ENCODE peak calls at places on chromosome 11, in nine cellular contexts. One of them, this sample, is unnamed.

GRCh38 chr11:28674432-28675076 is 566.4 kb downstream of the METTL15 start:
- DNase-seq in stimulated activated CD4-positive, alpha-beta T cell treated with anti-CD3 and anti-CD28 coated beads, Interleukin-2, amount 100 ng/mL, for 48 hours: no peak
- DNase-seq in A549: no peak
- DNase-seq in cardiac fibroblast: peak; percentile 53
- DNase-seq in stimulated activated CD8-positive, alpha-beta memory T cell treated with anti-CD3 and anti-CD28 coated beads, Interleukin-4, amount 100 ng/mL, for 1 hour: no peak
- DNase-seq in effector CD8-positive, alpha-beta T cell: no peak
- DNase-seq in activated CD4-positive, alpha-beta T cell treated with anti-CD3 and anti-CD28 coated beads for 36 hours: peak; percentile 6
- DNase-seq in thoracic aorta: no peak
- DNase-seq in epithelial cell of proximal tubule: no peak
- DNase-seq in this sample: no peak

GRCh38 chr11:98183034-98183433 is 837.7 kb upstream of the CNTN5 start:
- DNase-seq in stimulated activated CD4-positive, alpha-beta T cell treated with anti-CD3 and anti-CD28 coated beads, Interleukin-2, amount 100 ng/mL, for 48 hours: no peak
- DNase-seq in A549: no peak
- DNase-seq in cardiac fibroblast: no peak
- DNase-seq in stimulated activated CD8-positive, alpha-beta memory T cell treated with anti-CD3 and anti-CD28 coated beads, Interleukin-4, amount 100 ng/mL, for 1 hour: no peak
- DNase-seq in effector CD8-positive, alpha-beta T cell: no peak
- DNase-seq in activated CD4-positive, alpha-beta T cell treated with anti-CD3 and anti-CD28 coated beads for 36 hours: no peak
- DNase-seq in thoracic aorta: no peak
- DNase-seq in epithelial cell of proximal tubule: no peak
- DNase-seq in this sample: no peak

GRCh38 chr11:43987384-43988039 is 45.1 kb downstream of the C11orf96 start:
- DNase-seq in stimulated activated CD4-positive, alpha-beta T cell treated with anti-CD3 and anti-CD28 coated beads, Interleukin-2, amount 100 ng/mL, for 48 hours: no peak
- DNase-seq in A549: no peak
- DNase-seq in cardiac fibroblast: peak; percentile 84
- DNase-seq in stimulated activated CD8-positive, alpha-beta memory T cell treated with anti-CD3 and anti-CD28 coated beads, Interleukin-4, amount 100 ng/mL, for 1 hour: no peak
- DNase-seq in effector CD8-positive, alpha-beta T cell: no peak
- DNase-seq in activated CD4-positive, alpha-beta T cell treated with anti-CD3 and anti-CD28 coated beads for 36 hours: no peak
- DNase-seq in thoracic aorta: peak; percentile 81
- DNase-seq in epithelial cell of proximal tubule: peak; percentile 13
- DNase-seq in this sample: no peak

GRCh38 chr11:132253469-132254264 is 883.3 kb downstream of the NTM start:
- DNase-seq in stimulated activated CD4-positive, alpha-beta T cell treated with anti-CD3 and anti-CD28 coated beads, Interleukin-2, amount 100 ng/mL, for 48 hours: no peak
- DNase-seq in A549: no peak
- DNase-seq in cardiac fibroblast: no peak
- DNase-seq in stimulated activated CD8-positive, alpha-beta memory T cell treated with anti-CD3 and anti-CD28 coated beads, Interleukin-4, amount 100 ng/mL, for 1 hour: no peak
- DNase-seq in effector CD8-positive, alpha-beta T cell: no peak
- DNase-seq in activated CD4-positive, alpha-beta T cell treated with anti-CD3 and anti-CD28 coated beads for 36 hours: no peak
- DNase-seq in thoracic aorta: no peak
- DNase-seq in epithelial cell of proximal tubule: no peak
- DNase-seq in this sample: no peak

GRCh38 chr11:15493066-15493465 is 378.3 kb downstream of the INSC start:
- DNase-seq in stimulated activated CD4-positive, alpha-beta T cell treated with anti-CD3 and anti-CD28 coated beads, Interleukin-2, amount 100 ng/mL, for 48 hours: no peak
- DNase-seq in A549: no peak
- DNase-seq in cardiac fibroblast: no peak
- DNase-seq in stimulated activated CD8-positive, alpha-beta memory T cell treated with anti-CD3 and anti-CD28 coated beads, Interleukin-4, amount 100 ng/mL, for 1 hour: no peak
- DNase-seq in effector CD8-positive, alpha-beta T cell: no peak
- DNase-seq in activated CD4-positive, alpha-beta T cell treated with anti-CD3 and anti-CD28 coated beads for 36 hours: no peak
- DNase-seq in thoracic aorta: no peak
- DNase-seq in epithelial cell of proximal tubule: peak; percentile 66
- DNase-seq in this sample: no peak

GRCh38 chr11:45007011-45007410 is 56.3 kb upstream of the TP53I11 start:
- DNase-seq in stimulated activated CD4-positive, alpha-beta T cell treated with anti-CD3 and anti-CD28 coated beads, Interleukin-2, amount 100 ng/mL, for 48 hours: no peak
- DNase-seq in A549: no peak
- DNase-seq in cardiac fibroblast: no peak
- DNase-seq in stimulated activated CD8-positive, alpha-beta memory T cell treated with anti-CD3 and anti-CD28 coated beads, Interleukin-4, amount 100 ng/mL, for 1 hour: no peak
- DNase-seq in effector CD8-positive, alpha-beta T cell: no peak
- DNase-seq in activated CD4-positive, alpha-beta T cell treated with anti-CD3 and anti-CD28 coated beads for 36 hours: no peak
- DNase-seq in thoracic aorta: no peak
- DNase-seq in epithelial cell of proximal tubule: no peak
- DNase-seq in this sample: no peak

GRCh38 chr11:77580712-77581337 is 8.9 kb upstream of the AQP11 start:
- DNase-seq in stimulated activated CD4-positive, alpha-beta T cell treated with anti-CD3 and anti-CD28 coated beads, Interleukin-2, amount 100 ng/mL, for 48 hours: no peak
- DNase-seq in A549: no peak
- DNase-seq in cardiac fibroblast: peak; percentile 37
- DNase-seq in stimulated activated CD8-positive, alpha-beta memory T cell treated with anti-CD3 and anti-CD28 coated beads, Interleukin-4, amount 100 ng/mL, for 1 hour: no peak
- DNase-seq in effector CD8-positive, alpha-beta T cell: no peak
- DNase-seq in activated CD4-positive, alpha-beta T cell treated with anti-CD3 and anti-CD28 coated beads for 36 hours: peak; percentile 20
- DNase-seq in thoracic aorta: no peak
- DNase-seq in epithelial cell of proximal tubule: no peak
- DNase-seq in this sample: no peak

GRCh38 chr11:102004220-102004619 is 43.0 kb upstream of the CFAP300 start:
- DNase-seq in stimulated activated CD4-positive, alpha-beta T cell treated with anti-CD3 and anti-CD28 coated beads, Interleukin-2, amount 100 ng/mL, for 48 hours: no peak
- DNase-seq in A549: no peak
- DNase-seq in cardiac fibroblast: no peak
- DNase-seq in stimulated activated CD8-positive, alpha-beta memory T cell treated with anti-CD3 and anti-CD28 coated beads, Interleukin-4, amount 100 ng/mL, for 1 hour: no peak
- DNase-seq in effector CD8-positive, alpha-beta T cell: no peak
- DNase-seq in activated CD4-positive, alpha-beta T cell treated with anti-CD3 and anti-CD28 coated beads for 36 hours: no peak
- DNase-seq in thoracic aorta: no peak
- DNase-seq in epithelial cell of proximal tubule: no peak
- DNase-seq in this sample: no peak

GRCh38 chr11:116691779-116692178 is 81.0 kb downstream of the BUD13 start:
- DNase-seq in stimulated activated CD4-positive, alpha-beta T cell treated with anti-CD3 and anti-CD28 coated beads, Interleukin-2, amount 100 ng/mL, for 48 hours: peak; percentile 71
- DNase-seq in A549: peak; percentile 69
- DNase-seq in cardiac fibroblast: peak; percentile 43
- DNase-seq in stimulated activated CD8-positive, alpha-beta memory T cell treated with anti-CD3 and anti-CD28 coated beads, Interleukin-4, amount 100 ng/mL, for 1 hour: peak; percentile 27
- DNase-seq in effector CD8-positive, alpha-beta T cell: peak; percentile 32
- DNase-seq in activated CD4-positive, alpha-beta T cell treated with anti-CD3 and anti-CD28 coated beads for 36 hours: peak; percentile 77
- DNase-seq in thoracic aorta: no peak
- DNase-seq in epithelial cell of proximal tubule: no peak
- DNase-seq in this sample: peak; percentile 89

GRCh38 chr11:85813721-85814120 is 2.8 kb upstream of the SYTL2 start:
- DNase-seq in stimulated activated CD4-positive, alpha-beta T cell treated with anti-CD3 and anti-CD28 coated beads, Interleukin-2, amount 100 ng/mL, for 48 hours: no peak
- DNase-seq in A549: no peak
- DNase-seq in cardiac fibroblast: no peak
- DNase-seq in stimulated activated CD8-positive, alpha-beta memory T cell treated with anti-CD3 and anti-CD28 coated beads, Interleukin-4, amount 100 ng/mL, for 1 hour: no peak
- DNase-seq in effector CD8-positive, alpha-beta T cell: no peak
- DNase-seq in activated CD4-positive, alpha-beta T cell treated with anti-CD3 and anti-CD28 coated beads for 36 hours: no peak
- DNase-seq in thoracic aorta: no peak
- DNase-seq in epithelial cell of proximal tubule: no peak
- DNase-seq in this sample: no peak

GRCh38 chr11:131253885-131254204 is 116.6 kb upstream of the NTM start:
- DNase-seq in stimulated activated CD4-positive, alpha-beta T cell treated with anti-CD3 and anti-CD28 coated beads, Interleukin-2, amount 100 ng/mL, for 48 hours: no peak
- DNase-seq in A549: no peak
- DNase-seq in cardiac fibroblast: no peak
- DNase-seq in stimulated activated CD8-positive, alpha-beta memory T cell treated with anti-CD3 and anti-CD28 coated beads, Interleukin-4, amount 100 ng/mL, for 1 hour: no peak
- DNase-seq in effector CD8-positive, alpha-beta T cell: no peak
- DNase-seq in activated CD4-positive, alpha-beta T cell treated with anti-CD3 and anti-CD28 coated beads for 36 hours: no peak
- DNase-seq in thoracic aorta: no peak
- DNase-seq in epithelial cell of proximal tubule: no peak
- DNase-seq in this sample: no peak

GRCh38 chr11:68044145-68044813 is 5.5 kb downstream of the TCIRG1 start:
- DNase-seq in stimulated activated CD4-positive, alpha-beta T cell treated with anti-CD3 and anti-CD28 coated beads, Interleukin-2, amount 100 ng/mL, for 48 hours: no peak
- DNase-seq in A549: no peak
- DNase-seq in cardiac fibroblast: no peak
- DNase-seq in stimulated activated CD8-positive, alpha-beta memory T cell treated with anti-CD3 and anti-CD28 coated beads, Interleukin-4, amount 100 ng/mL, for 1 hour: no peak
- DNase-seq in effector CD8-positive, alpha-beta T cell: no peak
- DNase-seq in activated CD4-positive, alpha-beta T cell treated with anti-CD3 and anti-CD28 coated beads for 36 hours: peak; percentile 3
- DNase-seq in thoracic aorta: no peak
- DNase-seq in epithelial cell of proximal tubule: no peak
- DNase-seq in this sample: no peak

GRCh38 chr11:76773921-76774361 is 9.2 kb upstream of the TSKU start:
- DNase-seq in stimulated activated CD4-positive, alpha-beta T cell treated with anti-CD3 and anti-CD28 coated beads, Interleukin-2, amount 100 ng/mL, for 48 hours: no peak
- DNase-seq in A549: no peak
- DNase-seq in cardiac fibroblast: no peak
- DNase-seq in stimulated activated CD8-positive, alpha-beta memory T cell treated with anti-CD3 and anti-CD28 coated beads, Interleukin-4, amount 100 ng/mL, for 1 hour: no peak
- DNase-seq in effector CD8-positive, alpha-beta T cell: no peak
- DNase-seq in activated CD4-positive, alpha-beta T cell treated with anti-CD3 and anti-CD28 coated beads for 36 hours: no peak
- DNase-seq in thoracic aorta: no peak
- DNase-seq in epithelial cell of proximal tubule: no peak
- DNase-seq in this sample: no peak

GRCh38 chr11:125025968-125026367 is 37.1 kb upstream of the SLC37A2 start:
- DNase-seq in stimulated activated CD4-positive, alpha-beta T cell treated with anti-CD3 and anti-CD28 coated beads, Interleukin-2, amount 100 ng/mL, for 48 hours: no peak
- DNase-seq in A549: no peak
- DNase-seq in cardiac fibroblast: no peak
- DNase-seq in stimulated activated CD8-positive, alpha-beta memory T cell treated with anti-CD3 and anti-CD28 coated beads, Interleukin-4, amount 100 ng/mL, for 1 hour: no peak
- DNase-seq in effector CD8-positive, alpha-beta T cell: no peak
- DNase-seq in activated CD4-positive, alpha-beta T cell treated with anti-CD3 and anti-CD28 coated beads for 36 hours: no peak
- DNase-seq in thoracic aorta: no peak
- DNase-seq in epithelial cell of proximal tubule: no peak
- DNase-seq in this sample: no peak

GRCh38 chr11:93532285-93532789 is 10.9 kb downstream of the SMCO4 start:
- DNase-seq in stimulated activated CD4-positive, alpha-beta T cell treated with anti-CD3 and anti-CD28 coated beads, Interleukin-2, amount 100 ng/mL, for 48 hours: no peak
- DNase-seq in A549: no peak
- DNase-seq in cardiac fibroblast: peak; percentile 46
- DNase-seq in stimulated activated CD8-positive, alpha-beta memory T cell treated with anti-CD3 and anti-CD28 coated beads, Interleukin-4, amount 100 ng/mL, for 1 hour: no peak
- DNase-seq in effector CD8-positive, alpha-beta T cell: no peak
- DNase-seq in activated CD4-positive, alpha-beta T cell treated with anti-CD3 and anti-CD28 coated beads for 36 hours: peak; percentile 44
- DNase-seq in thoracic aorta: no peak
- DNase-seq in epithelial cell of proximal tubule: no peak
- DNase-seq in this sample: no peak

GRCh38 chr11:117831661-117832415 is 7.3 kb upstream of the FXYD2 start:
- DNase-seq in stimulated activated CD4-positive, alpha-beta T cell treated with anti-CD3 and anti-CD28 coated beads, Interleukin-2, amount 100 ng/mL, for 48 hours: no peak
- DNase-seq in A549: no peak
- DNase-seq in cardiac fibroblast: no peak
- DNase-seq in stimulated activated CD8-positive, alpha-beta memory T cell treated with anti-CD3 and anti-CD28 coated beads, Interleukin-4, amount 100 ng/mL, for 1 hour: no peak
- DNase-seq in effector CD8-positive, alpha-beta T cell: no peak
- DNase-seq in activated CD4-positive, alpha-beta T cell treated with anti-CD3 and anti-CD28 coated beads for 36 hours: no peak
- DNase-seq in thoracic aorta: no peak
- DNase-seq in epithelial cell of proximal tubule: no peak
- DNase-seq in this sample: no peak

This sample was measured in GM12892.